ENCODE peak calls at places on chromosome 6, in seven cellular contexts. M is cardiac muscle cell; J is mammary epithelial cell; A is tibial artery; K is PC-9; N is CD8-positive, alpha-beta T cell; R is A549. B is an unnamed sample.

GRCh38 chr6:40774932-40775331 is 187.8 kb upstream of the LRFN2 start:
- DNase-seq in R (no peak), M (no peak), J (no peak), K (no peak), N (no peak), A (no peak), B (no peak)

GRCh38 chr6:44667226-44667625 is 279.7 kb downstream of the CDC5L start:
- DNase-seq in R (no peak), N (no peak), K (peak; percentile 65), A (no peak), J (peak; percentile 42), M (no peak), B (no peak)

GRCh38 chr6:100160913-100161312 is 166.9 kb upstream of the MCHR2 start:
- DNase-seq in M (no peak), R (no peak), A (no peak), J (no peak), N (no peak), K (no peak), B (no peak)

GRCh38 chr6:56719310-56719709 is 76.6 kb upstream of the DST start:
- DNase-seq in J (no peak), R (no peak), N (no peak), A (no peak), M (no peak), K (no peak), B (no peak)

GRCh38 chr6:72420409-72420808 is 201.5 kb upstream of the KCNQ5 start:
- DNase-seq in A (no peak), K (no peak), J (no peak), R (no peak), M (no peak), N (no peak), B (no peak)

GRCh38 chr6:145406733-145407256 is 328.5 kb downstream of the EPM2A start:
- DNase-seq in M (no peak), A (no peak), K (no peak), R (no peak), J (no peak), N (no peak), B (no peak)

GRCh38 chr6:126804255-126805064 is 314.0 kb upstream of the RSPO3 start:
- DNase-seq in A (no peak), R (peak; percentile 8), N (no peak), K (no peak), J (peak; percentile 33), M (peak; percentile 70), B (no peak)

GRCh38 chr6:28710466-28711191 is 184.9 kb downstream of the GPX5 start:
- DNase-seq in J (peak; percentile 67), N (no peak), K (peak; percentile 52), R (peak; percentile 41), A (no peak), M (no peak), B (no peak)

GRCh38 chr6:28824793-28825731 is 98.7 kb downstream of the TRIM27 start:
- DNase-seq in M (no peak), R (no peak), K (no peak), N (no peak), A (no peak), J (no peak), B (no peak)

GRCh38 chr6:1325471-1326309 is 13.8 kb downstream of the FOXQ1 start:
- DNase-seq in M (no peak), J (peak; percentile 96), A (no peak), K (peak; percentile 98), N (no peak), R (peak; percentile 77), B (no peak)

GRCh38 chr6:149128489-149129145 is 188.9 kb upstream of the TAB2 start:
- DNase-seq in A (no peak), R (no peak), J (no peak), M (no peak), K (no peak), N (peak; percentile 67), B (no peak)

GRCh38 chr6:21615504-21615903 is 22.0 kb downstream of the SOX4 start:
- DNase-seq in M (no peak), N (no peak), J (no peak), A (no peak), K (no peak), R (no peak), B (no peak)

GRCh38 chr6:165841153-165841558 is 178.1 kb upstream of the PDE10A start:
- DNase-seq in N (no peak), K (no peak), M (no peak), A (no peak), R (no peak), J (no peak), B (no peak)

GRCh38 chr6:139369568-139370046 is 4.8 kb downstream of the CITED2 start:
- DNase-seq in R (peak; percentile 14), K (peak; percentile 61), M (peak; percentile 77), N (no peak), J (peak; percentile 21), A (no peak), B (no peak)

GRCh38 chr6:45434401-45434741 is 56.6 kb upstream of the SUPT3H start:
- DNase-seq in R (no peak), M (no peak), A (no peak), J (no peak), N (no peak), K (no peak), B (no peak)

GRCh38 chr6:42100029-42100901 is 42.2 kb downstream of the C6orf132 start:
- DNase-seq in N (no peak), K (no peak), A (no peak), R (no peak), M (no peak), J (peak; percentile 82), B (no peak)

GRCh38 chr6:30888472-30889137 is 4.3 kb downstream of the DDR1 start:
- DNase-seq in A (peak; percentile 50), K (no peak), M (no peak), R (no peak), N (no peak), J (peak; percentile 24), B (no peak)

GRCh38 chr6:73180718-73181619 is 44.3 kb downstream of the KHDC1L start:
- DNase-seq in K (peak; percentile 55), M (peak; percentile 47), J (peak; percentile 59), R (peak; percentile 25), A (no peak), N (no peak), B (no peak)

GRCh38 chr6:7758456-7758855 is 32.6 kb downstream of the BMP6 start:
- DNase-seq in R (no peak), K (peak; percentile 74), A (no peak), N (no peak), J (peak; percentile 83), M (no peak), B (no peak)

GRCh38 chr6:119351005-119351394 is 1.4 kb upstream of the MAN1A1 start:
- DNase-seq in J (peak; percentile 35), K (no peak), R (no peak), A (no peak), N (no peak), M (no peak), B (no peak)

GRCh38 chr6:151196571-151196970 is 43.2 kb upstream of the AKAP12 start:
- DNase-seq in J (no peak), K (no peak), R (no peak), A (peak; percentile 78), M (no peak), N (no peak), B (no peak)

DNA sequence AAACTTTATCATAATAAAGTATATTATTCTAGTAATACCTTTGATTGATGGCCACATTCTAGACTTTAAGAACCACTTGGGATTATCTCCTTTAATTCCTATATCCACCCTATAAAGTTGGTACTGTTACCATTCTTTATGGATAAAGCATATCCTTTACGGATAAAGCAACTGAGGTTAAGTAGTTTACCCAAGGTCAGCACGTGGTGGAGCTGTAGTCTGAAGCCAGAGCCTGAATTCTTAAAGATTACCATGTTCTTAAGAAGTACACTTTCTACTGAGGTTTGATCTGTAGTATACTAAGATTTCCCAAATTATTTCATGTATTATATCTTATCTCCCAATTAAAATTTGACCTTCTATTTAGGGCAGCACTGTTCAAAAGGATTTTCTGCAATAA is 3.0 kb upstream of the NCOA7 start:
- DNase-seq in N (no peak), J (no peak), A (no peak), M (no peak), K (no peak), R (no peak), B (no peak)
- TF ChIP-seq CTCF in N (no peak), J (no peak), A (no peak), M (peak; percentile 41), K (no peak), R (peak; percentile 22), B (no peak)

DNA sequence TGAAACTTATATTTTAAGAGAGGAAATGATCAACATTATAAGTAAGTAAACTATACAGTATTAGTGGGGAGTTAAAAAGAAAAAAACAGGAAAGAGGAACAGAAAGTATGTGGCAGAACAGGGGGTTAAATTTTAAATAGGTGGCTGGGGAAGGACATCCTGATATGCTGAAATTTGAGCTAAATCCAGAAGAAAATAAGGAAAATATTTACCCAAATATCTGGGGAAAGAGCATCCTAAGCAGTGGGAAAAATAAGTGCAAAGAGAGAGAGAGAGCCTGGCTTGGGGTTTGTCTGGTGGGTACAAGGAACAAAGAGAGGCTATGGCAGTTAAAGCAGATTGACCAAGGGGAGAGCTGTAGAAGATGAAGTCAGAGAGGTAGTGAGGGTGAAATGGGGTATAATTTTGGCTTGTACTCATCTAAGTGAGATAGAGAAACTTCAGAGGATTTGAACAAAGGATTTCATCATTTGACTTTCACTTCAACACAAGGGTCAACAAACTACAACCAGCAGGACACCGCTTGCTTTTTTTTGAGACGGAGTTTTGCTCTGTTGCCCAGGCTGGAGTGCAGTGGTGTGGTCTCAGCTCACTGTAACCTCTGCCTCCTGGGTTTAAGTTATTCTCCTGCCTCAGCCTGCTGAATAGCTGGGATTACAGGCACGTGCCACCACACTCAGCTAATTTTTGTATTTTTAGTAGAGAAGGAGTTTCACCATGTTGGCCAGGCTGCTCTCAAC is 328.4 kb upstream of the CNR1 start:
- DNase-seq in R (no peak), A (no peak), M (no peak), K (no peak), J (no peak), N (no peak), B (no peak)
- H3K27ac ChIP-seq in R (no peak overlapping the region), A (no peak overlapping the region), M (no peak overlapping the region), K (no peak overlapping the region), J (no peak overlapping the region), N (no peak overlapping the region), B (no peak overlapping the region)

DNA sequence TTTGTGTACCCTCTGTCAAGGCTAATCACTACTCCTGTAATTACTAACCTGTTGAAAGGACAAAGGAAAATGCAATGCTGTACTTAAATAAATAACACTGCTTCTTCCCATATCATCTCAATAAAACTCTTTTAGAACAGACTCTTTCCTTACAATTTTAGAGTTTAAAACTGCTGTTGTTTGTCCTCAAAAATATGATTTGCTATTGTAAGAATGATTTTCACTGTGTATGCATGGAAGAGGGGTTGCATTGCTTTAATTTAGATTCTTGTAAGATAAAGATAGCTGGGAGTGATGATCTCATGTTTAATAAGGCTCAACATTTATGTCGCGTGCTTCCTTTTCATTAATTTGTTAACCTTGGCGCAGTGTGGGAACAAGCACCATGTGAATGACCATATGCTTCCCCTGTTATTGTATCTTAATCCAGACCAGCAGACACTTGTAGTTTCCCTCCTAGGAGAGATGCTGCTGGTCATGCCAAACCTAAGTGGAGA is 89.8 kb upstream of the ATXN1 start:
- DNase-seq in J (no peak), N (no peak), K (no peak), M (no peak), R (no peak), A (no peak), B (no peak)
- H3K4me1 ChIP-seq in J (no peaks in the 10 kb centered on the region), N (no peaks in the 10 kb centered on the region), K (peaks cover 70% of the 10 kb centered on the region), M (peaks cover 6% of the 10 kb centered on the region), R (peaks cover 3% of the 10 kb centered on the region), A (no peaks in the 10 kb centered on the region), B (peaks cover 11% of the 10 kb centered on the region)

DNA sequence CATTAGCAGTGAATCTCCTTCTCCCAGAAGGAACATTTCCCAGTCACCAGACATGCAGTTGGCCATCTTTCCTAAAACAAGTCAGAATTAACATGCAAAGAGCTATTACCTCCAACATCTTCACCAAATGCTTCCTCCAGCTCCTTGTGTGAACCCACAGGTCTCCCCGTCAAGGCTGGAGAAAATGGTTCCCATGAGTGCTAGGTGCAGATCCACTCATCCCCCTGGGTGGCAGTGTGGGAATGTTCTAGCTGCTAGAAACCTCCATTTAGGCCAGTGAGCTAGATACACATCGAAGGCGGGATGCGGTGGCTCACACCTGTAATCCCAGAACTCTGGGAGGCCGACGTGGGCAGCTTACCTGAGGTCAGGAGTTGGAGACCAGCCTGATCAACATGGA is 603.9 kb upstream of the SLC35B3 start:
- DNase-seq in N (no peak), J (no peak), A (no peak), R (no peak), M (no peak), K (no peak), B (no peak)
- TF ChIP-seq CTCF in N (no peak), J (no peak), A (no peak), R (no peak), M (no peak), K (no peak), B (no peak)

B was measured in upper lobe of left lung.